ENCODE peak calls at places on chromosomes 4 and X, in six cellular contexts. Z, E, M, C, J and I are unnamed samples.

GRCh38 chr4:4837316-4837715 is 22.1 kb upstream of the MSX1 start:
- DNase-seq in C (no peak), J (no peak), E (no peak), M (no peak), Z (no peak), I (no peak)

GRCh38 chrX:53950130-53950733 is 94.0 kb downstream of the PHF8 start:
- DNase-seq in M (no peak), C (no peak), Z (no peak), J (no peak), E (no peak), I (no peak)

GRCh38 chr4:29033703-29034102 is 1686.5 kb upstream of the PCDH7 start:
- DNase-seq in E (no peak), C (no peak), J (no peak), M (no peak), Z (no peak), I (no peak)

GRCh38 chr4:78004270-78004669 is 52.9 kb upstream of the FRAS1 start:
- DNase-seq in E (no peak), M (no peak), Z (no peak), J (no peak), C (no peak), I (no peak)

GRCh38 chr4:915595-915994 is 16.5 kb downstream of the GAK start:
- DNase-seq in E (no peak), J (no peak), Z (peak), C (no peak), M (peak), I (no peak)

GRCh38 chr4:109754093-109754857 is 24.4 kb upstream of the PLA2G12A start:
- DNase-seq in Z (no peak), J (no peak), C (no peak), E (no peak), M (no peak), I (no peak)

GRCh38 chr4:122663814-122664610 is 43.1 kb upstream of the IL21 start:
- DNase-seq in J (no peak), Z (no peak), M (no peak), E (no peak), C (no peak), I (no peak)

GRCh38 chrX:154396948-154397887 is 959 bp upstream of the RPL10 start:
- DNase-seq in J (peak), Z (peak), C (peak), M (peak), E (no peak), I (peak)

GRCh38 chrX:17459596-17459995 is 84.6 kb downstream of the NHS start:
- DNase-seq in C (no peak), E (no peak), J (no peak), Z (no peak), M (no peak), I (no peak)

GRCh38 chr4:176359590-176359989 is 39.8 kb downstream of the SPCS3 start:
- DNase-seq in J (no peak), Z (no peak), M (no peak), C (no peak), E (no peak), I (no peak)

GRCh38 chr4:113052379-113052951 is 3.0 kb downstream of the ANK2 start:
- DNase-seq in M (no peak), E (no peak), C (no peak), Z (peak), J (no peak), I (peak)

GRCh38 chr4:86810867-86811266 is 38.3 kb downstream of the SLC10A6 start:
- DNase-seq in E (no peak), Z (no peak), M (no peak), C (no peak), J (no peak), I (no peak)

GRCh38 chr4:10006236-10006603 is 15.1 kb downstream of the SLC2A9 start:
- DNase-seq in M (peak), C (no peak), Z (no peak), E (no peak), J (peak), I (peak)

GRCh38 chr4:7983296-7983695 is 43.6 kb upstream of the AFAP1 start:
- DNase-seq in J (no peak), M (no peak), C (no peak), E (no peak), Z (no peak), I (peak)

GRCh38 chr4:102431608-102431961 is 69.6 kb upstream of the NFKB1 start:
- DNase-seq in Z (no peak), J (no peak), C (no peak), M (no peak), E (no peak), I (no peak)

GRCh38 chr4:145819246-145820181 is 119.1 kb downstream of the ZNF827 start:
- DNase-seq in C (no peak), M (no peak), J (no peak), E (no peak), Z (no peak), I (no peak)

GRCh38 chr4:67288964-67289363 is 256.3 kb downstream of the CENPC start:
- DNase-seq in E (peak), C (peak), Z (peak), J (no peak), M (peak), I (no peak)

GRCh38 chr4:65482410-65482809 is 187.9 kb downstream of the EPHA5 start:
- DNase-seq in M (no peak), E (no peak), J (no peak), Z (peak), C (no peak), I (no peak)

GRCh38 chr4:154566639-154567204 is 3.9 kb downstream of the FGB start:
- DNase-seq in C (no peak), Z (no peak), M (no peak), J (no peak), E (no peak), I (peak)

GRCh38 chrX:24759786-24760185 is 66.1 kb downstream of the POLA1 start:
- DNase-seq in C (no peak), Z (no peak), E (no peak), J (no peak), M (no peak), I (no peak)
- H3K27ac ChIP-seq in C (no peak), Z (no peak), E (no peak), J (no peak), M (no peak), I (peak)

GRCh38 chr4:108527729-108528128 is 92.6 kb upstream of the RPL34 start:
- DNase-seq in M (no peak), J (no peak), E (no peak), Z (no peak), C (no peak), I (no peak)
- H3K4me2 ChIP-seq in M (no peak), J (no peak), E (no peak), Z (no peak), C (no peak), I (no peak)

GRCh38 chrX:352181-352580 is 33.6 kb upstream of the GTPBP6 start:
- DNase-seq in E (no peak), M (no peak), C (no peak), J (no peak), Z (no peak), I (no peak)

GRCh38 chrX:350148-350533 is 31.5 kb upstream of the GTPBP6 start:
- DNase-seq in J (no peak), E (no peak), C (no peak), M (no peak), Z (no peak), I (no peak)

GRCh38 chrX:350534-351321 is 32.1 kb upstream of the GTPBP6 start:
- DNase-seq in M (no peak), Z (no peak), E (no peak), C (no peak), J (no peak), I (no peak)

GRCh38 chrX:352582-353314 is 34.0 kb downstream of the PPP2R3B start:
- DNase-seq in C (no peak), E (no peak), J (no peak), Z (no peak), M (no peak), I (no peak)

GRCh38 chrX:351736-352135 is 33.1 kb upstream of the GTPBP6 start:
- DNase-seq in J (no peak), M (no peak), E (no peak), Z (no peak), C (no peak), I (no peak)
- H3K27ac ChIP-seq in J (no peak), M (no peak), E (no peak), Z (no peak), C (no peak), I (no peak)

GRCh38 chrX:38214551-38214950 is 6.1 kb downstream of the SRPX start:
- DNase-seq in Z (no peak), C (no peak), J (no peak), E (no peak), M (no peak), I (no peak)
- H3K4me2 ChIP-seq in Z (no peak), C (no peak), J (no peak), E (no peak), M (no peak), I (peak)

DNA sequence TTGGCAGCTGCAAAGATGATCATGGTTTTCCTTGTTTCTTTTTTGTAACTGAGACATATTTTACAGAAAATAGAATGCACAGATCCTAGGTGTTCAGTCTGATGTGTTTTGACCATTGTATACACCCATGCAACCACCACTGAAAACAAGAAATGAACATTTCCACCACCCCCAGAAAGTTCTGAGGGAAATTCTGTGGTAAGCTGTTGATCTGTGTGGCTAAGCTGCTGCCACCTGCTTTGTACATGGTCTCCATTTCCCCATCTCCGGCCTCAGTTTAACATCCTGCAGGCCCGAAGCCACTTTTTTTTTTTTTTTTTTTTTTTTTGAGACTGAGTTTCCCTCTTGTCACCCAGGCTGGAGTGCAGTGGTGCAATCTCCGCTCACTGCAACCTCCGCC is 65.3 kb downstream of the NYX start:
- DNase-seq in Z (no peak), M (peak), E (no peak), J (no peak), C (no peak), I (no peak)
- H3K27ac ChIP-seq in Z (no peak), M (peak), E (no peak), J (no peak), C (no peak), I (no peak)

DNA sequence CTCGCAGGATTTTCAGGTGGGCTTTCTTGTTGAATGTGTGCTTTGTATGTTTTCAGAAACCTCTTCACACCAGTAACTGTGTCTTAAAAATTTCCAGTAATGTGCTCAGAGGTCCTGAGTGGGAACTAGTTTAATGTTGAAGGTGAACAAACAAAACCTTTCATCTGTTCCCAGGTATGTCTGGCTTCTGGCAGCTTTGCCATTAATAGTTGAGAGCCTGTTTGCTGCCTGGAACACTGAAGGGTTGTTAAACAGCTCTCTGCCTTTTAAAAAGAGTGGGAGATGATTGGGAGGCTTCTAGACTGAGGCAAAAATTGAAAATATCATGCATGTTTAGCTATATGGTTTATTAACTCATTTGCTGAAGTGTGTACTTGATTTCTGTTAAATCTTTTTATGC is 161.2 kb upstream of the AGTR2 start:
- DNase-seq in Z (no peak), E (no peak), C (no peak), J (no peak), M (no peak), I (no peak)
- H3K4me2 ChIP-seq in Z (no peak), E (no peak), C (no peak), J (no peak), M (no peak), I (no peak)

GRCh38 chr4:25549413-25549812 is 106.2 kb upstream of the SLC34A2 start:
- DNase-seq in E (no peak), Z (no peak), M (no peak), C (no peak), J (no peak), I (no peak)

GRCh38 chr4:25550376-25551030 is 105.1 kb upstream of the SLC34A2 start:
- DNase-seq in C (no peak), J (no peak), M (no peak), Z (no peak), E (no peak), I (no peak)

GRCh38 chr4:25552580-25553271 is 102.9 kb upstream of the SLC34A2 start:
- DNase-seq in J (peak), C (no peak), M (peak), Z (no peak), E (no peak), I (peak)

GRCh38 chr4:25547343-25547742 is 108.3 kb upstream of the SLC34A2 start:
- DNase-seq in J (no peak), C (no peak), Z (no peak), E (no peak), M (no peak), I (no peak)

DNA sequence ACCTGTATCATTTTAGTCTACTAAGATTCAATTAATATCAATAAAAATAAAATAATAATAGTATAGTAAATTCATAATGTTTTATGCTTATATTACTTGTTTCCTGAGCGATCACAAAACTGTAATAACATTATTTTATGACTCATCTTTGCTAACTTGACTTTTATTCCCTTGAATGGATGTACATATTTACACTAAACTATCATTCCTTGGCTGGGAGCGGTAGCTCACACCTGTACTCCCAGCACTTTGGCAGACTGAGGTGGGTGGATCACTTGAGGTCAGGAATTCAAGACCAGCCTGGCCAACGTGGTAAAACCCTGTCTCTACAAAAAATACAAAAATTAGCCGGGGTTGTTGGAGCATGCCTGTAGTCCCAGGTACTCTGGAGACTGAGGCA is 104.0 kb upstream of the SLC34A2 start:
- DNase-seq in J (no peak), C (no peak), E (no peak), M (no peak), Z (no peak), I (no peak)
- H3K27ac ChIP-seq in J (no peak), C (no peak), E (no peak), M (peak), Z (no peak), I (no peak)

GRCh38 chr4:171118091-171118490 is 695.1 kb upstream of the GALNTL6 start:
- DNase-seq in C (no peak), M (no peak), E (no peak), J (no peak), Z (peak), I (no peak)

DNA sequence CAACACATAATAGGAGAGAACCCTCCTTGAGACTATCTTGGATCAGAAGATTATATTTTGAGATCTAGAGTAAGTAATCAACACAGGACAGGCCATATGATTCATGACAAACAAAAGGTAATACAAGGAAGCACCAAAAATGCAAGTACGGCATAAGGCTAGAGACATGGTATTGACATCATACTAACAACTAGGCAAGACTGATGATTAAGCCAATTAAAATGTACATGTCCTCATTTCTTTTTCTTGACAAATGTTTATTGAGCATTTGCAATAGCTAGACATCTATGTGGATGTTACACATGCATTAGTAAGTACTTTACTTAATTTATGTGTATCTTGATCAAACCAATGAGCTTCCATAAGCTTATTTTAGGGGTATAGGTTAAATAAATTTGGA is 695.7 kb upstream of the GALNTL6 start:
- DNase-seq in C (no peak), E (no peak), Z (peak), J (no peak), M (no peak), I (no peak)
- H3K4me2 ChIP-seq in C (no peak), E (no peak), Z (no peak), J (no peak), M (no peak), I (no peak)

GRCh38 chr4:40918330-40918729 is 168.6 kb downstream of the NSUN7 start:
- DNase-seq in Z (peak), C (no peak), E (no peak), J (no peak), M (no peak), I (no peak)

GRCh38 chr4:40915318-40916217 is 165.8 kb downstream of the NSUN7 start:
- DNase-seq in M (no peak), C (peak), E (no peak), J (no peak), Z (peak), I (peak)

GRCh38 chr4:40912455-40913055 is 162.8 kb downstream of the NSUN7 start:
- DNase-seq in C (no peak), Z (peak), E (no peak), M (no peak), J (no peak), I (no peak)

GRCh38 chr4:40916218-40916555 is 166.4 kb downstream of the NSUN7 start:
- DNase-seq in C (no peak), Z (peak), J (no peak), E (no peak), M (no peak), I (peak)

DNA sequence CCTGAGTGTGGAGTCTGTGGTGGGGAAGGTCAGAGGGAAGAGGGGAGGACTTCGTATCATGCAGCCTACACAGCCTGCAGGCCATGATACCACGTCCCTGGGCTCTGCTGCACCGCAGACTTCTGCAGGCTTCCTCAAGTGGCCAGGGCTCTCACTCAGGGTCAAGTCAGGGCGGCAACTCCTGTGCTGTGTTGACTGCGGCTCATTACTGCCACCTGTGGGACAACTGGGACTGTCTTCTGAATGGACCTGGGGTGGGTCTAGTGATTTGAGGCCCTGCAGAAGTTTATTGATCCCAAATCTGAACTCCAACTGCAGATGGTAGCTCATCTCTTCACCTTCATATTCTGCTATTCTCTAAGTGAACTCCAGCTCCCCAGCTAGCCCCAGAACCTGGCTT is 167.1 kb downstream of the NSUN7 start:
- DNase-seq in Z (peak), C (peak), J (peak), M (peak), E (no peak), I (peak)
- H3K27ac ChIP-seq in Z (no peak), C (no peak), J (no peak), M (no peak), E (no peak), I (peak)

GRCh38 chr4:169114341-169114974 is 104.4 kb upstream of the CBR4 start:
- DNase-seq in E (no peak), J (no peak), Z (no peak), M (no peak), C (no peak), I (no peak)

GRCh38 chr4:169115897-169116254 is 105.8 kb upstream of the CBR4 start:
- DNase-seq in C (no peak), J (no peak), M (no peak), E (no peak), Z (peak), I (peak)

GRCh38 chr4:169117591-169118081 is 107.6 kb upstream of the CBR4 start:
- DNase-seq in E (no peak), J (no peak), Z (no peak), C (no peak), M (no peak), I (peak)

GRCh38 chr4:169116270-169116901 is 106.3 kb upstream of the CBR4 start:
- DNase-seq in J (no peak), M (no peak), E (no peak), C (no peak), Z (no peak), I (no peak)

DNA sequence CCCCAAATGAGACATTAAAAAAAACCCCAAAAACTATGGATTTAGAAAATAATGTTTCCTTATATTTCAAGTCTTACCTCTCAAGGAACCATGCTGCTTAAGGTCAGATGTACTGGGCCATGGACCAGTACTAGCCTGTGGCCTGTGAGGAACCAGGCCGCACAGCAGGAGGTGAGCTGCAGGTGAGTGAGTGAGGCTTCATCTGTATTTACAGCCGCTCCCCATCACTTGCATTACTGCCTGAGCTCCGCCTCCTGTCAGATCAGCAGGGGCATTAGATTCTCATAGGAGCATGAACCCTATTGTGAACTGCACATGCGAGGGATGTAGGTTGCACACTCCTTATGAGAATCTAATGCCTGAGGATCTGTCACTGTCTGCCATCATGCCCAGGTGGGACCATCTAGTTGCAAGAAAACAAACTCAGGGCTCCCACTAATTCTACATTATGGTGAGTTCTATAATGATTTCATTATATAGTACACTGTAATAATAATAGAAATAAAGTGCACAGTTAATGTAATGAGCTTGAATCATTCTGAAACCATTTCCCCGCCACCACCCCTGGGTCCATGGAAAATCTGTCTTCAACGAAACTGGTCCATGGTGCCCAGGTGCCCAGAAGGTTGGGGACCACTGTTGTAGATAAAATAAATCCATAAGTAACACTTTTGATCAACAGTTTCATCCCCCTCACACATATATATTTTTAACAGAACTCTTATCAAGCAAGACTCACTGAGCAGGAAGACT is 105.3 kb upstream of the CBR4 start:
- DNase-seq in C (no peak), J (no peak), M (no peak), E (no peak), Z (no peak), I (no peak)
- H3K4me2 ChIP-seq in C (no peak), J (peak), M (no peak), E (no peak), Z (no peak), I (peak)